ENCODE peak calls at places on chromosomes 1 and 21, in four cellular contexts. One of them, this sample, is unnamed.

GRCh38 chr1:233909195-233909594 is 4.7 kb downstream of the SLC35F3 start:
- DNase-seq in GM12878: no peak
- DNase-seq in HepG2: peak
- DNase-seq in K562: no peak
- DNase-seq in this sample: no peak

GRCh38 chr1:230188826-230189225 is 121.8 kb downstream of the GALNT2 start:
- DNase-seq in GM12878: no peak
- DNase-seq in HepG2: no peak
- DNase-seq in K562: no peak
- DNase-seq in this sample: no peak

GRCh38 chr1:17439250-17440073 is at the start of gene RCC2:
- DNase-seq in GM12878: no peak
- DNase-seq in HepG2: peak
- DNase-seq in K562: peak
- DNase-seq in this sample: peak

GRCh38 chr1:22844621-22845020 is 128.0 kb downstream of the LACTBL1 start:
- DNase-seq in GM12878: no peak
- DNase-seq in K562: no peak
- DNase-seq in HepG2: no peak
- DNase-seq in this sample: no peak

GRCh38 chr1:156167536-156167935 is 14.2 kb downstream of the SEMA4A start:
- DNase-seq in HepG2: no peak
- DNase-seq in GM12878: no peak
- DNase-seq in K562: no peak
- DNase-seq in this sample: no peak

GRCh38 chr1:213985181-213986019 is 2.4 kb upstream of the PROX1 start:
- DNase-seq in HepG2: no peak
- DNase-seq in K562: no peak
- DNase-seq in GM12878: no peak
- DNase-seq in this sample: peak

GRCh38 chr1:64898107-64898861 is 68.1 kb downstream of the JAK1 start:
- DNase-seq in K562: peak
- DNase-seq in GM12878: no peak
- DNase-seq in HepG2: peak
- DNase-seq in this sample: no peak

GRCh38 chr1:32759521-32759980 is 57.0 kb upstream of the SYNC start:
- DNase-seq in K562: no peak
- DNase-seq in HepG2: peak
- DNase-seq in GM12878: no peak
- DNase-seq in this sample: peak

GRCh38 chr1:59670662-59671061 is 144.1 kb upstream of the HOOK1 start:
- DNase-seq in K562: no peak
- DNase-seq in HepG2: no peak
- DNase-seq in GM12878: no peak
- DNase-seq in this sample: no peak

GRCh38 chr21:18384771-18385170 is 18.8 kb downstream of the TMPRSS15 start:
- DNase-seq in HepG2: no peak
- DNase-seq in GM12878: no peak
- DNase-seq in K562: peak
- DNase-seq in this sample: no peak

GRCh38 chr1:101108123-101108522 is 82.5 kb upstream of the DPH5 start:
- DNase-seq in HepG2: no peak
- DNase-seq in GM12878: no peak
- DNase-seq in K562: no peak
- DNase-seq in this sample: no peak

GRCh38 chr1:185813401-185813979 is 79.3 kb downstream of the HMCN1 start:
- DNase-seq in HepG2: peak
- DNase-seq in GM12878: no peak
- DNase-seq in K562: peak
- DNase-seq in this sample: no peak

GRCh38 chr1:7754234-7754633 is 16.9 kb upstream of the VAMP3 start:
- DNase-seq in K562: no peak
- DNase-seq in HepG2: peak
- DNase-seq in GM12878: no peak
- DNase-seq in this sample: no peak

GRCh38 chr1:229870381-229870780 is 196.7 kb upstream of the GALNT2 start:
- DNase-seq in HepG2: no peak
- DNase-seq in K562: no peak
- DNase-seq in GM12878: no peak
- DNase-seq in this sample: no peak

GRCh38 chr1:151372411-151372934 is at the start of gene SELENBP1:
- DNase-seq in K562: peak
- DNase-seq in GM12878: no peak
- DNase-seq in HepG2: peak
- DNase-seq in this sample: peak

GRCh38 chr21:27275294-27275927 is 308.5 kb upstream of the ADAMTS5 start:
- DNase-seq in HepG2: no peak
- DNase-seq in GM12878: no peak
- DNase-seq in K562: no peak
- DNase-seq in this sample: no peak

GRCh38 chr21:17491716-17492414 is 21.0 kb upstream of the CXADR start:
- DNase-seq in K562: no peak
- DNase-seq in HepG2: no peak
- DNase-seq in GM12878: no peak
- DNase-seq in this sample: no peak

GRCh38 chr1:28123461-28123961 is 35.1 kb upstream of the EYA3 start:
- DNase-seq in GM12878: no peak
- DNase-seq in K562: no peak
- DNase-seq in HepG2: no peak
- DNase-seq in this sample: no peak

GRCh38 chr1:24348196-24348595 is 29.0 kb downstream of the GRHL3 start:
- DNase-seq in GM12878: no peak
- DNase-seq in K562: no peak
- DNase-seq in HepG2: no peak
- DNase-seq in this sample: no peak

GRCh38 chr1:239952348-239953307 is 139.1 kb upstream of the FMN2 start:
- DNase-seq in HepG2: peak
- DNase-seq in GM12878: no peak
- DNase-seq in K562: no peak
- DNase-seq in this sample: peak

GRCh38 chr1:180981596-180982387 is 40.9 kb downstream of the STX6 start:
- DNase-seq in HepG2: no peak
- DNase-seq in GM12878: peak
- DNase-seq in K562: no peak
- DNase-seq in this sample: no peak

GRCh38 chr21:45357436-45358260 is 47.3 kb upstream of the COL18A1 start:
- DNase-seq in GM12878: no peak
- DNase-seq in K562: no peak
- DNase-seq in HepG2: no peak
- DNase-seq in this sample: no peak

GRCh38 chr21:41611966-41612606 is 104.1 kb upstream of the TMPRSS2 start:
- DNase-seq in GM12878: no peak
- DNase-seq in HepG2: peak
- DNase-seq in K562: peak
- DNase-seq in this sample: peak

GRCh38 chr21:32172106-32172505 is 106.7 kb downstream of the MIS18A start:
- DNase-seq in GM12878: no peak
- DNase-seq in HepG2: no peak
- DNase-seq in K562: no peak
- DNase-seq in this sample: no peak

GRCh38 chr1:238242156-238242555 is 351.4 kb upstream of the ZP4 start:
- DNase-seq in GM12878: no peak
- DNase-seq in K562: no peak
- DNase-seq in HepG2: no peak
- DNase-seq in this sample: no peak

GRCh38 chr1:7436056-7437005 is 334.8 kb upstream of the VAMP3 start:
- DNase-seq in HepG2: no peak
- DNase-seq in K562: no peak
- DNase-seq in GM12878: no peak
- DNase-seq in this sample: no peak

GRCh38 chr1:174224641-174225040 is 65.3 kb downstream of the RABGAP1L start:
- DNase-seq in HepG2: no peak
- DNase-seq in K562: no peak
- DNase-seq in GM12878: no peak
- DNase-seq in this sample: no peak

GRCh38 chr1:162283657-162284056 is 93.0 kb downstream of the SPATA46 start:
- DNase-seq in GM12878: no peak
- DNase-seq in K562: no peak
- DNase-seq in HepG2: no peak
- DNase-seq in this sample: no peak
- TF ChIP-seq CBFB in GM12878: no peak
- TF ChIP-seq CBFB in K562: no peak
- TF ChIP-seq CBFB in HepG2: no peak
- TF ChIP-seq CBFB in this sample: no peak

DNA sequence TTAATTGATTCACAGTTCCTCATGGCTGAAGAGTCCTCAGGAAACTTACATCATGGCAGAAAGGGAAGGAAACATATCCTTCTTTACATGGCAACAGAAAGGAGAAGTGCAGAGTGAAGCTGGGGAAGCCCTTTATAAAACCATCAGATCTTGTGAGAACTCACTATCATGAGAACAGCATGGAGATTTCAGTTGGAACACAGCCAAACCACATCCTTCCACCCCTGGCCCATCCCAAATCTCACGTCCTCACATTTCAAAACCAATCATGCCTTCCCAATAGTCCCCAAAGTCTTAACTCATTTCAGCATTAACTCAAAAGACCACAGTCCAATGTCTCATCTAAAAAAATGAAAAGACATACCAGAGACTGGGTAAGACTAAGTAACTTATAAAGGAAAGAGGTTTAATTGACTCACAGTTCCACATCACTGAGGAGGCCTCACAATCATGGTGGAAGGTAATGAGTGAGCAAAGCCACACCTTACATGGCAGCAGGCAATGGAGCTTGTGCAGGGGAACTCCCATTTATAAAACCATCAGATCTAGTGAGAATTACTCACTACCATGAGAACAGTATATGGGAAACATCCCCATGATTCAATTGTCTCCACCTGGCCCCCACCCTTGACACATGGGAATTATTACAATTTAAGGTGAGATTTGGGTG is 105.2 kb downstream of the MRPL39 start:
- DNase-seq in GM12878: peak
- DNase-seq in HepG2: no peak
- DNase-seq in K562: no peak
- DNase-seq in this sample: no peak
- TF ChIP-seq CBFB in GM12878: peak
- TF ChIP-seq CBFB in HepG2: no peak
- TF ChIP-seq CBFB in K562: no peak
- TF ChIP-seq CBFB in this sample: no peak

GRCh38 chr1:18938008-18938706 is 18.3 kb downstream of the IFFO2 start:
- DNase-seq in HepG2: peak
- DNase-seq in GM12878: no peak
- DNase-seq in K562: no peak
- DNase-seq in this sample: no peak

GRCh38 chr1:18941221-18942141 is 15.0 kb downstream of the IFFO2 start:
- DNase-seq in HepG2: peak
- DNase-seq in GM12878: no peak
- DNase-seq in K562: no peak
- DNase-seq in this sample: no peak

GRCh38 chr1:18940303-18941020 is 16.0 kb downstream of the IFFO2 start:
- DNase-seq in GM12878: no peak
- DNase-seq in K562: no peak
- DNase-seq in HepG2: no peak
- DNase-seq in this sample: no peak

GRCh38 chr1:18938707-18939070 is 17.8 kb downstream of the IFFO2 start:
- DNase-seq in HepG2: no peak
- DNase-seq in GM12878: no peak
- DNase-seq in K562: no peak
- DNase-seq in this sample: no peak

DNA sequence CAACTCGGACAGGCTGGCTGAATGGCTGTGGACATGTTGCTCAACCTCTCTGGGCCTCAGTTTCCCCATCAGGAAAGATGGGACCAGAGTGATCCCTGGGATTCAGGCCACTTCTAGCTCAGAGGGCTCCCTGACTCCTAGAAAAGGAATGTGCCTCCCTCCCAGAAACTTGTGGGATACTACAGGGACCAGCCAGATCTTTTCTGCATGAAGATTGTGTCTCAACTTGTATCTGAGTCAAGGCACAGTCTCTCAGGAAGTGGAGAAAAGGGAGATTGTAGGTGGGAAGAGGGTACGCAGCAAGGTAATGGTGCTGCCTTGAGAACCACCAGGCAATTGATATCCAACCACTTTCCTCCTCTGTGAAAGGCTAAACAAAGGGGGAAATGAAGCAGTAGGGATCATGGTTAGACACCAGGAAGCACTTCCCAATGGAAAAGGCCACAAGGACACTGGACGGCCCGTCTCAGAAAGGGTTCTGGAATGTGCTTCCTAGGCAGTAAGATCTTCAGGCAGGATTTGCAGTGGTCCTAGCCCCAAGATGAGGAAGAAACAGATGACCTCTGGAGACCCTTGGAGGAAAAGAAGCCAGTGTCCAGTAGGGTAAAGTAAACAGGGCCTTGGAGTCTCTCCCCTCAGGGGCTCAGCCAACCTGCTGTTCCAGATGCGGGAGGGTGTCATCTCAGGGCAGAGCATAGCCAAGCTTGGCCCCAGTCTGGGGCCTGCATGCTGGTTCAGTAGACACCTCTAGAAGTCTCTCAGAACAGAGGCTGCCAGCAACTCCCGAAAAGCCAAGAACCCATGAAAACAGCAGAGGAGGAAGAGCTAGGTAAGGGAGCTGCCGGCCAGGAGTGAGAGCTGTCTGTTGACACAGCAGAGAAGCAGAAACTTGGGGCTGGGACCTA is 16.8 kb downstream of the IFFO2 start:
- DNase-seq in HepG2: no peak
- DNase-seq in GM12878: no peak
- DNase-seq in K562: no peak
- DNase-seq in this sample: no peak
- TF ChIP-seq CBFB in HepG2: no peak
- TF ChIP-seq CBFB in GM12878: no peak
- TF ChIP-seq CBFB in K562: no peak
- TF ChIP-seq CBFB in this sample: no peak

GRCh38 chr1:78114034-78114956 is 68.5 kb downstream of the GIPC2 start:
- DNase-seq in GM12878: peak
- DNase-seq in K562: peak
- DNase-seq in HepG2: peak
- DNase-seq in this sample: peak
- TF ChIP-seq CBFB in GM12878: no peak
- TF ChIP-seq CBFB in K562: no peak
- TF ChIP-seq CBFB in HepG2: no peak
- TF ChIP-seq CBFB in this sample: no peak